ENCODE peak calls at places on chromosomes 6 and 20, in eight cellular contexts. E, C, U, N, S, Z, L and T are unnamed samples.

GRCh38 chr20:20780127-20780822 is 67.8 kb upstream of the RALGAPA2 start:
- DNase-seq in C (no peak), E (no peak), N (no peak), L (peak; percentile 25), S (no peak), U (peak; percentile 51), Z (no peak), T (peak; percentile 51)

GRCh38 chr20:57451759-57452661 is 60.8 kb downstream of the RBM38 start:
- DNase-seq in C (no peak), U (no peak), S (no peak), Z (no peak), E (no peak), N (no peak), L (no peak), T (no peak)

GRCh38 chr6:139990865-139991264 is 616.4 kb upstream of the CITED2 start:
- DNase-seq in L (peak; percentile 32), Z (no peak), N (peak; percentile 12), E (no peak), U (no peak), C (no peak), S (no peak), T (no peak)

GRCh38 chr20:9112541-9113515 is 43.9 kb downstream of the PLCB4 start:
- DNase-seq in L (peak; percentile 42), Z (no peak), C (no peak), U (peak; percentile 22), E (no peak), S (no peak), N (no peak), T (no peak)

GRCh38 chr20:57080796-57081195 is 185.6 kb downstream of the BMP7 start:
- DNase-seq in N (peak; percentile 34), C (no peak), Z (no peak), L (peak; percentile 55), U (no peak), S (no peak), E (no peak), T (no peak)

GRCh38 chr6:8337147-8337546 is 98.2 kb downstream of the SLC35B3 start:
- DNase-seq in E (no peak), S (no peak), L (no peak), N (no peak), C (no peak), Z (no peak), U (no peak), T (no peak)

GRCh38 chr6:36334343-36334742 is 2.3 kb downstream of the BNIP5 start:
- DNase-seq in S (no peak), C (no peak), Z (no peak), N (no peak), L (no peak), E (no peak), U (no peak), T (no peak)

GRCh38 chr6:145147559-145147958 is 587.8 kb downstream of the EPM2A start:
- DNase-seq in L (peak; percentile 79), N (no peak), C (no peak), S (peak; percentile 12), Z (no peak), E (no peak), U (no peak), T (no peak)

GRCh38 chr6:109121411-109121810 is 26.1 kb downstream of the CEP57L1 start:
- DNase-seq in N (no peak), S (no peak), E (no peak), L (peak; percentile 38), C (no peak), U (no peak), Z (no peak), T (no peak)

GRCh38 chr6:3811191-3811590 is 38.0 kb upstream of the FAM50B start:
- DNase-seq in C (no peak), Z (no peak), N (no peak), S (no peak), U (no peak), L (no peak), E (no peak), T (peak; percentile 6)

GRCh38 chr6:156449128-156449527 is 328.1 kb upstream of the ARID1B start:
- DNase-seq in E (no peak), U (no peak), S (no peak), N (no peak), Z (no peak), C (no peak), L (no peak), T (no peak)

GRCh38 chr6:170066679-170067078 is 224.2 kb downstream of the DLL1 start:
- DNase-seq in L (no peak), Z (no peak), N (no peak), E (no peak), U (no peak), C (peak; percentile 55), S (no peak), T (no peak)

GRCh38 chr20:60206259-60206658 is 248.0 kb downstream of the CDH26 start:
- DNase-seq in Z (no peak), N (no peak), C (no peak), L (peak; percentile 57), E (no peak), S (peak; percentile 32), U (peak; percentile 66), T (peak; percentile 8)

GRCh38 chr20:19808498-19808897 is 50.4 kb downstream of the RIN2 start:
- DNase-seq in U (no peak), C (no peak), E (no peak), N (no peak), Z (no peak), L (no peak), S (no peak), T (no peak)

GRCh38 chr6:145761584-145761983 is 26.3 kb upstream of the EPM2A start:
- DNase-seq in N (no peak), C (no peak), E (no peak), L (no peak), S (no peak), Z (no peak), U (no peak), T (no peak)

GRCh38 chr6:119647309-119647708 is 297.7 kb upstream of the MAN1A1 start:
- DNase-seq in Z (no peak), L (peak; percentile 46), N (no peak), S (no peak), U (no peak), C (no peak), E (no peak), T (no peak)

GRCh38 chr6:40425192-40425919 is 161.8 kb downstream of the LRFN2 start:
- DNase-seq in E (no peak), U (no peak), Z (no peak), C (peak; percentile 91), N (no peak), S (peak; percentile 75), L (no peak), T (no peak)